ENCODE peak calls at places on chromosome 4, in five cellular contexts. C is right atrium auricular region, X is ascending aorta, G is Calu3, F is lower lobe of right lung. M is an unnamed sample.
A peak's percentile ranks its signal among the peaks of the same experiment; 100 is the strongest.

GRCh38 chr4:168574581-168575295 is 77.9 kb downstream of the PALLD start:
- DNase-seq in C (no peak), X (no peak), G (no peak), F (no peak), M (no peak)

GRCh38 chr4:3410401-3411135 is 31.2 kb upstream of the HGFAC start:
- DNase-seq in C (no peak), X (no peak), G (no peak), F (no peak), M (no peak)

GRCh38 chr4:23934223-23934622 is 44.4 kb upstream of the PPARGC1A start:
- DNase-seq in C (no peak), X (no peak), G (no peak), F (no peak), M (no peak)

GRCh38 chr4:4805805-4806345 is 53.6 kb upstream of the MSX1 start:
- DNase-seq in C (no peak), X (no peak), G (no peak), F (no peak), M (no peak)

GRCh38 chr4:59608466-59608865 is 1591.7 kb upstream of the ADGRL3 start:
- DNase-seq in C (no peak), X (no peak), G (no peak), F (no peak), M (peak; percentile 13)

GRCh38 chr4:48341776-48342558 is 638 bp downstream of the SLAIN2 start:
- DNase-seq in C (peak; percentile 60), X (no peak), G (peak; percentile 38), F (peak; percentile 71), M (peak; percentile 42)

GRCh38 chr4:188092824-188093223 is 16.6 kb downstream of the TRIML2 start:
- DNase-seq in C (no peak), X (no peak), G (no peak), F (no peak), M (no peak)

GRCh38 chr4:113978561-113979156 is 788 bp downstream of the ARSJ start:
- DNase-seq in C (no peak), X (no peak), G (no peak), F (no peak), M (peak; percentile 45)

GRCh38 chr4:186137193-186137792 is 32.8 kb downstream of the FAM149A start:
- DNase-seq in C (no peak), X (no peak), G (no peak), F (no peak), M (peak; percentile 34)

GRCh38 chr4:70651864-70652506 is 14.3 kb downstream of the JCHAIN start:
- DNase-seq in C (no peak), X (no peak), G (no peak), F (no peak), M (peak; percentile 40)

GRCh38 chr4:178577933-178578332 is 1135.7 kb upstream of the AGA start:
- DNase-seq in C (no peak), X (no peak), G (no peak), F (no peak), M (peak; percentile 18)

GRCh38 chr4:48262926-48263325 is 6.7 kb downstream of the TEC start:
- DNase-seq in C (no peak), X (no peak), G (no peak), F (no peak), M (no peak)

GRCh38 chr4:173231916-173232315 is 63.3 kb downstream of the GALNT7 start:
- DNase-seq in C (no peak), X (no peak), G (no peak), F (no peak), M (peak; percentile 49)

GRCh38 chr4:166435449-166435848 is 562.4 kb downstream of the TLL1 start:
- DNase-seq in C (no peak), X (no peak), G (no peak), F (no peak), M (peak; percentile 41)

GRCh38 chr4:174579421-174579820 is 57.1 kb upstream of the HPGD start:
- DNase-seq in C (no peak), X (no peak), G (no peak), F (no peak), M (no peak)

GRCh38 chr4:136342666-136343065 is 1189.6 kb downstream of the PCDH18 start:
- DNase-seq in C (no peak), X (no peak), G (no peak), F (no peak), M (peak; percentile 24)

GRCh38 chr4:34720563-34720962 is 1523.8 kb downstream of the ARAP2 start:
- DNase-seq in C (no peak), X (no peak), G (no peak), F (no peak), M (peak; percentile 64)
- TF ChIP-seq CTCF in C (peak; percentile 44), X (no peak), G (no peak), F (peak; percentile 38), M (peak; percentile 66)

GRCh38 chr4:6900181-6900812 is 9.3 kb upstream of the TBC1D14 start:
- DNase-seq in C (no peak), X (no peak), G (no peak), F (no peak), M (no peak)

GRCh38 chr4:6901669-6902317 is 7.8 kb upstream of the TBC1D14 start:
- DNase-seq in C (no peak), X (no peak), G (no peak), F (no peak), M (no peak)

GRCh38 chr4:6896035-6896434 is 13.6 kb upstream of the TBC1D14 start:
- DNase-seq in C (no peak), X (no peak), G (no peak), F (no peak), M (no peak)

GRCh38 chr4:6900956-6901355 is 8.7 kb upstream of the TBC1D14 start:
- DNase-seq in C (no peak), X (no peak), G (no peak), F (no peak), M (no peak)

GRCh38 chr4:6898763-6899162 is 10.9 kb upstream of the TBC1D14 start:
- DNase-seq in C (no peak), X (no peak), G (no peak), F (no peak), M (no peak)
- TF ChIP-seq CTCF in C (no peak), X (no peak), G (no peak), F (no peak), M (no peak)

GRCh38 chr4:130563185-130563890 is 1467.4 kb downstream of the C4orf33 start:
- DNase-seq in C (peak; percentile 65), X (no peak), G (peak; percentile 70), F (no peak), M (peak; percentile 91)
- TF ChIP-seq CTCF in C (peak; percentile 54), X (peak; percentile 15), G (peak; percentile 43), F (peak; percentile 25), M (peak; percentile 34)

DNA sequence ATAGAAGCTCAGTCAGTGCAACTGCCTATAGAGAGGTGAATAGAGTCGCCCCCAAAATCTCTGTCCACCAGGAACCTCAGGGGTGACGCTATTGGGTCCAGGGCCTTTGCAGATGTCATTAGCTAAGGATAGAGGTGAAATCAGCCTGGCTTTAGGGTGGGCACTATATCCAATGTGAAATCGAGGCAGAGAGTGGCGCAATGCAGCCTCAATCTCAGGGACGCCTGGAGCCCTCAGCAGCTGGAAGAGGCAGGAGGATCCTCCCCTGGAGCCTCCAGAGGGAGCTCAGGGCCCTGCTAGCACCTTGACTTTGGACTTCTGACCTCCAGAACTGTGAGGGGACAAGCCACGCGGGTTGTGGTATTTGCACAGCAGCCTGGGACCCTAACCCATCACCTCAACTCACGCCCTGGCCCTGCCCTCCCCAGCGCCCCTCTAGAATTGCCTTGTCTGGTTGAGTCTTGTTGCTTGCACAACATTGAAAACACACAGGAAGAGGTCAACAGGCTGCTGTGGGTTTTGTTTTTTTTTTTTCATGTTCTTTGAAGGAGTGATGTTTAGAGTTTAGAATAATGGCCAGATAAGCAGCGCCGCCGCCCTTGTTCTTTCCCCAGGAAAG is 89.4 kb upstream of the PSAPL1 start:
- DNase-seq in C (no peak), X (no peak), G (no peak), F (no peak), M (no peak)
- TF ChIP-seq CTCF in C (no peak), X (no peak), G (no peak), F (no peak), M (no peak)

GRCh38 chr4:139299536-139299935 is 1.8 kb upstream of the NAA15 start:
- DNase-seq in C (no peak), X (no peak), G (no peak), F (no peak), M (no peak)

GRCh38 chr4:139304920-139305319 is 2.6 kb upstream of the NDUFC1 start:
- DNase-seq in C (no peak), X (no peak), G (no peak), F (no peak), M (no peak)

GRCh38 chr4:139301143-139301820 is at the start of gene NAA15:
- DNase-seq in C (peak; percentile 98), X (peak; percentile 93), G (peak; percentile 95), F (peak; percentile 98), M (peak; percentile 98)

GRCh38 chr4:139300431-139301142 is 718 bp upstream of the NAA15 start:
- DNase-seq in C (no peak), X (no peak), G (peak; percentile 5), F (no peak), M (peak; percentile 74)

DNA sequence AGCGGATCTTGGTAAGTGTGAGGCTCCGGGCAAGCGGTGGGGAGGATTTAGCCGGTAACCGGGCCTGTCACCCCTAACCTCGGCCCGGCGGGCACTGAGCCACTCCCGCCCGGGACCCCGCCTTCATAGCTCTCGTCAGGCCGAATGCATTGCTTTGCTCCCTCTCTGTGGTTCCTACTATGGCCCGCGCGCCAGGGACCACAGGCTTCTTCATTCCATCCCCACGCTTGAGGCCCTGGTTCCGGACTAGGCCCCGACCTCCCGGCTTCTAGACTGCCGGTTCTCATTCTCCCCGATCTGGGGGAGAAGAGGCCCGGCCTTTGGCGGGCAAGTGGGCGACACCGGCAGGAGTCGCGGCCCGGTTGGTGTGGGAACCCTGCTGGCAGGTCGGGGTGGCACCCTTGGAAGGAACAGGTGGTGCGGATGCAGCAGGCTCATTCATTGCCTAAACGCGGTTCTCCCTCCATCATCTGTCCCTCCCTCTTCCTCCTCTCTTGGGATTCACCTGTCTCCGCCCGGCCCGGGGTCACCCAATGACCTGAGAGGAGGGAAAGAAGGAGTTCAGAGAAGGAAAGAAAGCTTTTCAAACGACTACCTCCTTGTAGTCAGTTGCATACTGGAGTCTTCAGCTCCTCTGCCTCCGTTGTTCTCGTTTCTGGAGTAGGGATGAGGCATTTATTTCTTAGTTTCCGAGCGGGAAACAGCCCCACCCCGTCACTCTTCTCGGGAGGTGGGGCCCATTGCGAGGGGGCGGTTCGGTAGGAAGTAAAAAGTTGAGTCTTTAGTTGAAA is at the start of gene NDUFC1:
- DNase-seq in C (peak; percentile 64), X (no peak), G (peak; percentile 46), F (peak; percentile 67), M (peak; percentile 72)
- TF ChIP-seq CTCF in C (no peak), X (peak; percentile 27), G (no peak), F (peak; percentile 19), M (peak; percentile 10)

DNA sequence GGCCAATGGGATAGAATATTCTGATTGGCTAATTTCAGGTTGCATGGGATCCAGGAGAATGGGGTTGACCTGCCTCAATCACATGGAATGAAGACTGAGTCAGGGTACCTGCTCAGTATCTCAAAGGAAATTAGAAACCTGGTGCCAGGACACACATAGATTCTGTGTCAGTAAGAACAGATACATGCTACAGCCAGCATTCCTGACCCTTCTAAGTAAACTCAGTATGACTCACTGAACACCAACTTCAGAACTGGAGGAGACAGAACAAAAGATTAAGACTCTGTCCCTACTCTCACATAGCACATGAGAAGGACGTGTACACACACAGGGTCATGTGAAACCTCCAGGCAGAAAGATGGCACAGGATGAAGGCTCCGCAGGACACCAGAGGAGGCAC is 54.5 kb downstream of the FAM184B start:
- DNase-seq in C (no peak), X (no peak), G (no peak), F (no peak), M (no peak)
- TF ChIP-seq CTCF in C (no peak), X (no peak), G (no peak), F (no peak), M (no peak)